ENCODE peak calls at places on chromosomes 2 and 18, in ten cellular contexts. V is prostate gland; E is NCI-H1092; O is CD4-positive, alpha-beta T cell; P is fibroblast of lung; N is brain microvascular endothelial cell; M is LoVo; Q is stimulated activated naive CD4-positive, alpha-beta T cell; R is transverse colon; G is activated naive CD8-positive, alpha-beta T cell treated with anti-CD3 and anti-CD28 coated beads for 36 hours. Z is an unnamed sample.

GRCh38 chr2:109214651-109215371 is 85.8 kb downstream of the SH3RF3 start:
- DNase-seq in R (no peak), O (no peak), V (no peak), M (no peak), G (peak), N (no peak), P (no peak), Q (peak), E (no peak), Z (no peak)

GRCh38 chr18:79502785-79503184 is 107.1 kb downstream of the NFATC1 start:
- DNase-seq in Q (no peak), M (no peak), O (no peak), N (no peak), P (no peak), G (peak), R (no peak), V (no peak), E (no peak), Z (no peak)

GRCh38 chr2:235749121-235749780 is 255.4 kb downstream of the AGAP1 start:
- DNase-seq in R (no peak), Q (no peak), E (no peak), N (peak), O (no peak), P (peak), G (no peak), V (no peak), M (no peak), Z (peak)

GRCh38 chr2:64143154-64144056 is 815 bp downstream of the PELI1 start:
- DNase-seq in N (peak), G (peak), P (peak), E (peak), Q (peak), M (peak), O (peak), R (no peak), V (peak), Z (no peak)

GRCh38 chr2:31239842-31240198 is 5.9 kb downstream of the EHD3 start:
- DNase-seq in R (no peak), V (no peak), Q (no peak), M (no peak), P (peak), G (no peak), O (no peak), N (peak), E (no peak), Z (peak)

GRCh38 chr2:181157326-181157725 is 176.9 kb downstream of the UBE2E3 start:
- DNase-seq in V (no peak), E (no peak), N (no peak), G (no peak), P (peak), M (no peak), Q (no peak), R (no peak), O (no peak), Z (no peak)

GRCh38 chr2:226411727-226412360 is 387.8 kb downstream of the IRS1 start:
- DNase-seq in Q (no peak), V (no peak), O (no peak), G (no peak), N (no peak), P (peak), M (peak), E (no peak), R (peak), Z (no peak)

GRCh38 chr2:121355488-121355887 is 70.5 kb upstream of the TFCP2L1 start:
- DNase-seq in R (peak), Q (no peak), E (peak), M (no peak), N (no peak), O (no peak), G (no peak), P (no peak), V (peak), Z (no peak)

GRCh38 chr18:21548647-21549046 is 51.9 kb downstream of the ESCO1 start:
- DNase-seq in V (no peak), Q (no peak), P (no peak), M (no peak), R (no peak), O (no peak), E (no peak), G (no peak), N (no peak), Z (no peak)

GRCh38 chr2:209933499-209934458 is 68.7 kb upstream of the RPE start:
- DNase-seq in G (no peak), Q (no peak), N (peak), M (no peak), R (no peak), E (no peak), O (no peak), P (peak), V (peak), Z (peak)